ENCODE peak calls at places on chromosome 2, in eight cellular contexts. U is SK-MEL-5, B is lower leg skin, T is HTR-8/SVneo, D is Kasumi-1, X is NCI-H774, Z is GM12865, Y is caudate nucleus. M is an unnamed sample.

GRCh38 chr2:224042191-224042696 is 3.2 kb upstream of the SERPINE2 start:
- DNase-seq in T (no peak), Z (no peak), X (no peak), U (peak; percentile 98), B (no peak), D (no peak), Y (no peak), M (no peak)

GRCh38 chr2:71859211-71859847 is 288.3 kb downstream of the CYP26B1 start:
- DNase-seq in Y (no peak), B (no peak), D (no peak), Z (no peak), X (no peak), T (no peak), U (no peak), M (no peak)

GRCh38 chr2:82182270-82182669 is 1877.7 kb upstream of the LRRTM1 start:
- DNase-seq in Z (no peak), B (no peak), T (peak; percentile 23), D (no peak), X (no peak), U (no peak), Y (no peak), M (no peak)

GRCh38 chr2:180571559-180571958 is 408.8 kb upstream of the UBE2E3 start:
- DNase-seq in B (no peak), X (no peak), U (no peak), Y (no peak), T (no peak), D (no peak), Z (no peak), M (peak; percentile 41)

GRCh38 chr2:58042486-58042970 is 4.1 kb upstream of the VRK2 start:
- DNase-seq in Z (peak; percentile 45), D (no peak), T (peak; percentile 23), U (peak; percentile 33), B (no peak), X (peak; percentile 55), Y (no peak), M (no peak)

GRCh38 chr2:96526101-96526591 is 10.4 kb upstream of the ARID5A start:
- DNase-seq in U (no peak), X (no peak), D (no peak), B (no peak), T (no peak), Z (no peak), Y (no peak), M (no peak)

GRCh38 chr2:29902356-29902755 is 19.0 kb downstream of the ALK start:
- DNase-seq in T (no peak), Y (no peak), U (no peak), X (no peak), B (no peak), Z (no peak), D (no peak), M (no peak)

GRCh38 chr2:43464546-43464945 is 131.3 kb downstream of the THADA start:
- DNase-seq in T (no peak), X (no peak), U (no peak), B (peak; percentile 87), Y (no peak), Z (no peak), D (no peak), M (no peak)

GRCh38 chr2:221518201-221518936 is 53.7 kb downstream of the EPHA4 start:
- DNase-seq in T (no peak), X (no peak), U (no peak), B (no peak), D (no peak), Z (peak; percentile 70), Y (no peak), M (no peak)

GRCh38 chr2:98508690-98509054 is 64.0 kb downstream of the INPP4A start:
- DNase-seq in D (peak; percentile 19), T (no peak), Z (no peak), U (no peak), B (no peak), X (no peak), Y (no peak), M (no peak)

GRCh38 chr2:204776781-204777559 is 231.7 kb downstream of the PARD3B start:
- DNase-seq in T (no peak), D (no peak), Z (no peak), U (no peak), Y (no peak), X (no peak), B (no peak), M (no peak)

GRCh38 chr2:47779416-47779790 is 3.5 kb upstream of the MSH6 start:
- DNase-seq in Z (no peak), U (no peak), B (no peak), X (no peak), Y (no peak), D (no peak), T (no peak), M (no peak)

GRCh38 chr2:15169326-15170038 is 391.7 kb downstream of the NBAS start:
- DNase-seq in B (no peak), U (peak; percentile 66), X (no peak), D (no peak), T (peak; percentile 85), Y (no peak), Z (no peak), M (peak; percentile 87)

GRCh38 chr2:58047373-58047674 is 718 bp downstream of the VRK2 start:
- DNase-seq in B (no peak), X (no peak), Y (no peak), U (peak; percentile 7), D (peak; percentile 83), Z (no peak), T (peak; percentile 40), M (no peak)

GRCh38 chr2:119407430-119408220 is 24.0 kb upstream of the TMEM37 start:
- DNase-seq in T (peak; percentile 63), Z (peak; percentile 69), X (peak; percentile 33), D (peak; percentile 64), U (peak; percentile 67), Y (no peak), B (peak; percentile 83), M (no peak)

GRCh38 chr2:11808016-11808400 is 61.6 kb downstream of the LPIN1 start:
- DNase-seq in Y (no peak), Z (no peak), D (no peak), U (no peak), X (no peak), B (peak; percentile 69), T (no peak), M (no peak)

GRCh38 chr2:191126386-191126785 is 24.4 kb downstream of the STAT4 start:
- DNase-seq in Y (no peak), U (no peak), T (no peak), X (no peak), B (no peak), D (no peak), Z (no peak), M (no peak)

GRCh38 chr2:123993728-123994323 is 31.3 kb upstream of the CNTNAP5 start:
- DNase-seq in U (peak; percentile 65), T (no peak), D (peak; percentile 38), Y (no peak), X (no peak), Z (peak; percentile 26), B (no peak), M (no peak)

GRCh38 chr2:161077367-161078210 is 82.6 kb upstream of the TANK start:
- DNase-seq in B (no peak), U (no peak), T (no peak), Y (no peak), Z (peak; percentile 88), D (peak; percentile 100), X (no peak), M (no peak)

GRCh38 chr2:101328474-101329007 is 20.0 kb upstream of the RNF149 start:
- DNase-seq in U (no peak), Y (no peak), B (no peak), Z (peak; percentile 36), D (peak; percentile 98), X (no peak), T (no peak), M (no peak)

GRCh38 chr2:216211141-216211540 is 102.0 kb downstream of the XRCC5 start:
- DNase-seq in T (no peak), X (no peak), D (no peak), U (no peak), Y (no peak), Z (no peak), B (no peak), M (no peak)

GRCh38 chr2:171515672-171516298 is 6.5 kb upstream of the CYBRD1 start:
- DNase-seq in T (no peak), U (no peak), Z (no peak), X (no peak), D (no peak), Y (no peak), B (no peak), M (no peak)

GRCh38 chr2:175535631-175536030 is 354.1 kb upstream of the ATP5MC3 start:
- DNase-seq in U (no peak), Z (no peak), T (no peak), D (peak; percentile 92), Y (no peak), X (no peak), B (no peak), M (no peak)

GRCh38 chr2:99821572-99822369 is 320.6 kb downstream of the AFF3 start:
- DNase-seq in Z (no peak), Y (no peak), T (peak; percentile 18), B (no peak), U (peak; percentile 70), X (no peak), D (no peak), M (no peak)